ENCODE peak calls at places on chromosomes 16 and 17, in eight cellular contexts. U, M, B, W, Y, R, O and F are unnamed samples.
A peak's percentile ranks its signal among the peaks of the same experiment; 100 is the strongest.

GRCh38 chr17:55161935-55162555 is 102.7 kb upstream of the HLF start:
- DNase-seq in O (peak; percentile 13), B (no peak), W (peak; percentile 44), M (peak; percentile 89), Y (peak; percentile 72), U (peak; percentile 33), R (no peak), F (peak; percentile 48)

GRCh38 chr17:83160443-83161297 is 81.3 kb downstream of the METRNL start:
- DNase-seq in M (no peak), O (no peak), W (no peak), R (no peak), B (no peak), Y (no peak), U (no peak), F (no peak)

GRCh38 chr17:63950940-63951907 is 19.1 kb upstream of the CD79B start:
- DNase-seq in R (no peak), W (no peak), O (peak; percentile 74), M (peak; percentile 39), U (no peak), B (no peak), Y (no peak), F (no peak)

GRCh38 chr17:78252701-78253635 is 21.5 kb downstream of the TMEM235 start:
- DNase-seq in W (no peak), Y (no peak), R (no peak), U (no peak), B (no peak), M (no peak), O (no peak), F (no peak)

GRCh38 chr17:58235821-58236220 is 2.6 kb upstream of the LPO start:
- DNase-seq in Y (no peak), U (no peak), O (no peak), W (no peak), R (no peak), M (no peak), B (no peak), F (no peak)

GRCh38 chr16:3570420-3571062 is 6.7 kb downstream of the NLRC3 start:
- DNase-seq in U (no peak), O (no peak), Y (no peak), R (no peak), W (no peak), B (no peak), M (no peak), F (peak; percentile 14)

GRCh38 chr17:71444011-71444574 is 676.7 kb upstream of the SOX9 start:
- DNase-seq in U (no peak), Y (peak; percentile 7), B (no peak), W (no peak), R (no peak), O (no peak), M (no peak), F (no peak)

GRCh38 chr16:31477220-31478216 is 5.4 kb upstream of the SLC5A2 start:
- DNase-seq in W (no peak), U (no peak), R (peak; percentile 72), M (no peak), B (no peak), Y (no peak), O (no peak), F (no peak)

GRCh38 chr17:57389474-57389873 is 133.2 kb downstream of the MSI2 start:
- DNase-seq in W (no peak), Y (no peak), M (no peak), R (no peak), B (no peak), U (no peak), O (no peak), F (no peak)

DNA sequence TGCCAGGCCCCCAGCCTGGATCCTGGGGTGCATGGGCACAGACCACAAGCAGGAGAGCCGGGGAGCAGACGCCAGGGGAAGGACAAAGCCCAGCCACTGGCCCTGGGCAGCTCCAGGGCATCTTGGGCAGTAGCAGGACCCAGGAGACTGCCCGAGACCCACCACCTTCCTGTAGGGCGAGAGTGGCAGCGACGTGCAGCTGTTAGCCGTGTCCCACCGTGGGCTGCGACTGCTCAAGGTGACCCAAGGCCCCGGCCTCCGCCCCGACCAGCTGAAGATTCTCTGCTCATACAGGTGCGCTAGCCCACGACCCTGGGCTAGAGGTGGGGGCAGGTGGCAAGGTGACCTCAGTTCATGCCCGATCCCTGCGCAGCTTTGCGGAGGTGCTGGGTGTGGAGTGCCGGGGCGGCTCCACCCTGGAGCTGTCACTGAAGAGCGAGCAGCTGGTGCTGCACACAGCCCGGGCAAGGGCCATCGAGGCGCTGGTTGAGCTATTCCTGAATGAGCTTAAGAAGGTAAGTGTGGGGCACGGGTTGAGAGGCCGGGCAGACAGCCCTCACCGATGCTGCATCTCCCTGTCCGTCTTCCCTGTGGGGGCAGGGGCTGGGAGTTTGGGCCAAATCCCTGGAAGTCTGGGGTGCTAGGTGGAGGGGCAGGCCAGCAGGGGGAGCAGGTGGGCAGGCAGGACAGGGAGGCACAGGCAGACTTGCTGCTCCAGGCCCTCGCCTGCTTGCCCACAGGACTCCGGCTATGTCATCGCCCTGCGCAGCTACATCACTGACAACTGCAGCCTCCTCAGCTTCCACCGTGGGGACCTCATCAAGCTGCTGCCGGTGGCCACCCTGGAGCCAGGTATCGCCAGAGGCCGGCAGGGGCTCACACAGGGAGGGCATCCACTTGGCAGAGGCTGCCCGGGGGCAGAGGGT is 13.5 kb upstream of the SMIM5 start:
- DNase-seq in Y (peak; percentile 50), R (peak; percentile 67), M (no peak), U (peak; percentile 43), W (no peak), O (peak; percentile 75), B (no peak), F (peak; percentile 25)
- TF ChIP-seq CTCF in Y (peak; percentile 59), R (peak; percentile 21), M (peak; percentile 46), U (peak; percentile 52), W (peak; percentile 78), O (peak; percentile 55), B (no peak), F (peak; percentile 55)

GRCh38 chr17:43722921-43723665 is 35.5 kb downstream of the SOST start:
- DNase-seq in O (no peak), M (no peak), B (no peak), Y (no peak), R (no peak), U (no peak), W (no peak), F (no peak)

GRCh38 chr17:43719578-43719977 is 39.0 kb downstream of the SOST start:
- DNase-seq in M (no peak), B (no peak), U (no peak), R (no peak), O (no peak), W (no peak), Y (no peak), F (no peak)

GRCh38 chr17:43722269-43722619 is 36.3 kb downstream of the SOST start:
- DNase-seq in O (no peak), W (no peak), R (no peak), U (no peak), B (no peak), Y (no peak), M (no peak), F (no peak)

GRCh38 chr17:43720311-43721060 is 38.1 kb downstream of the SOST start:
- DNase-seq in O (peak; percentile 83), U (peak; percentile 75), R (peak; percentile 93), B (peak; percentile 70), Y (peak; percentile 61), M (peak; percentile 51), W (no peak), F (peak; percentile 52)

GRCh38 chr17:43721537-43722268 is 36.9 kb downstream of the SOST start:
- DNase-seq in U (peak; percentile 34), W (no peak), Y (peak; percentile 46), B (no peak), R (no peak), O (no peak), M (no peak), F (peak; percentile 41)
- H3K4me3 ChIP-seq in U (no peak overlapping the region), W (no peak overlapping the region), Y (no peak overlapping the region), B (no peak overlapping the region), R (no peak overlapping the region), O (peak overlapping the region; percentile 53), M (no peak overlapping the region), F (no peak overlapping the region)

GRCh38 chr16:50901062-50901461 is 159.2 kb downstream of the CYLD start:
- DNase-seq in R (no peak), B (no peak), W (no peak), O (no peak), U (no peak), M (no peak), Y (no peak), F (no peak)

GRCh38 chr16:50900391-50900942 is 158.6 kb downstream of the CYLD start:
- DNase-seq in O (no peak), R (no peak), M (no peak), Y (no peak), W (no peak), B (no peak), U (no peak), F (no peak)

GRCh38 chr16:50902457-50902856 is 160.6 kb downstream of the CYLD start:
- DNase-seq in U (no peak), M (no peak), R (no peak), W (no peak), B (no peak), Y (no peak), O (no peak), F (no peak)
- TF ChIP-seq CTCF in U (no peak), M (peak; percentile 36), R (no peak), W (no peak), B (no peak), Y (no peak), O (no peak), F (no peak)

DNA sequence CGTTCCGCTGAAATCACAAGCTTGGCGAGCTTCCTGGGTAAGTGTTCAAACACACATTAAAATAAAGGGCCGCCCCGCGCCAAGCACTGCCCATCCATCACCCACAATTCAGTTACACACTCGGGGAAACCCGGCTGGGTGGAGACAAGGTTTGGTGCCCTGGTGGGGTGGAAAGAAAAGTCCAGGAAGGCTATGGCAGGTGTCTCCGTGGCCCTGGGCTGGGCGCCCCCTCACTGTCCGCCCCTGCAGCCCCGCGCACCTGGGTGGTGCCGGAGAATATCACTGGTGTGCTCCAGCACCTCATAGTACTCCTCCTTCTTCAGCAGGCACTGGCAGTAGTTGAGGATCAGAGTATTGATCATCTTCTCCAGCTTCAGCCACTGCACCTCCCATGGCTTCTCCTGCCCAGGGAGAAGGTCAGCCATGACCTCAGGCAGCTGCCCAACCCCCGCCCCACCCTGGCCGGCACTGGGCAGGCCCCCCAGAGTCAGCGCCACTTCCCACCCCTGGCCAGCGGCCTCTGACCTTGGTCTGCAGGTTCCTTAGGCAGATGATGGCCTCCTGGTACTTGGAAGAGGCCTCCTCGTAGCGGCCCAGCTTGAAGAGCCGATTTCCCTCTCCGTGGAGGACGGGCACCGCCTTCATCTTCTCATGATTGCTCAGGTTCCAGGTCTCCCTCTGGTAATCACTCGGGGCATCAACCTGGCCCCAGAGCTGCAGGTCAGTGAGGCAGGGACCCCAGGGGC is 8.4 kb downstream of the AIPL1 start:
- DNase-seq in M (no peak), O (no peak), Y (no peak), U (no peak), R (no peak), W (no peak), B (no peak), F (no peak)
- H3K4me3 ChIP-seq in M (no peak overlapping the region), O (no peak overlapping the region), Y (no peak overlapping the region), U (no peak overlapping the region), R (no peak overlapping the region), W (no peak overlapping the region), B (no peak overlapping the region), F (no peak overlapping the region)

DNA sequence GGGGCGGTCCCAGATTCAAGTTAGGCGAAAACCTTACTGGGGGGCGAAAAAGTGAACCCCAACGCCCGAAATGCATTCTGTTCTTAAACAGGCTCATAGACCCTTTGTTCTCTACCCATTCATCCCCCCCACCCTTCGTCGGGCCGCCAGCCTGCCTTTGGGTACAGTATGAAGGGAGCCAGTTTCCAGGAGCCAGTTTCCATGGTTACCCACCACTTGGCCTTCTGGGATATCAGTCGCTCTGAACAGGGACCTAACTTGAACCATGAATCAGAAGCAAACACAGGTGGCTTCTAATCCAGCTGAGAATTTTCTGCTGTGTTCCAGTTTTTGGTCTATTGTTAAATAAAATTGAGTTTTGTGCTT is 532 bp downstream of the DHX40 start:
- DNase-seq in O (peak; percentile 95), Y (peak; percentile 81), W (peak; percentile 10), M (peak; percentile 73), U (peak; percentile 79), R (no peak), B (peak; percentile 40), F (peak; percentile 71)
- TF ChIP-seq CTCF in O (no peak), Y (no peak), W (no peak), M (no peak), U (no peak), R (no peak), B (no peak), F (no peak)